ENCODE peak calls at places on chromosomes 16 and 17, in nine cellular contexts. A, R, T, Q, F, L, Y, B and N are unnamed samples.

GRCh38 chr17:45839442-45839841 is 5.2 kb upstream of the SPPL2C start:
- DNase-seq in A (no peak), R (no peak), T (no peak), Q (no peak), F (no peak), L (no peak), Y (no peak), B (no peak), N (no peak)

GRCh38 chr17:78366109-78366848 is 6.4 kb upstream of the SOCS3 start:
- DNase-seq in A (peak), R (no peak), T (no peak), Q (peak), F (peak), L (no peak), Y (no peak), B (no peak), N (no peak)

GRCh38 chr17:49513044-49513395 is 17.9 kb downstream of the NGFR start:
- DNase-seq in A (no peak), R (peak), T (no peak), Q (no peak), F (no peak), L (no peak), Y (no peak), B (no peak), N (no peak)

GRCh38 chr17:7610641-7611040 is 4.1 kb downstream of the FXR2 start:
- DNase-seq in A (no peak), R (no peak), T (no peak), Q (no peak), F (no peak), L (no peak), Y (no peak), B (no peak), N (no peak)

GRCh38 chr16:35750157-35750689 is 2290.8 kb downstream of the TP53TG3F start:
- DNase-seq in A (no peak), R (no peak), T (no peak), Q (no peak), F (no peak), L (no peak), Y (no peak), B (no peak), N (peak)

GRCh38 chr16:80824623-80825364 is 20.4 kb upstream of the CDYL2 start:
- DNase-seq in A (no peak), R (no peak), T (no peak), Q (no peak), F (peak), L (peak), Y (peak), B (no peak), N (no peak)

GRCh38 chr17:35892091-35892637 is 12.0 kb upstream of the CCL5 start:
- DNase-seq in A (no peak), R (no peak), T (no peak), Q (no peak), F (no peak), L (no peak), Y (no peak), B (no peak), N (no peak)

GRCh38 chr16:49932449-49932848 is 76.5 kb upstream of the ZNF423 start:
- DNase-seq in A (no peak), R (no peak), T (no peak), Q (no peak), F (no peak), L (no peak), Y (no peak), B (no peak), N (no peak)

GRCh38 chr17:56319531-56319930 is 166.3 kb downstream of the ANKFN1 start:
- DNase-seq in A (no peak), R (no peak), T (no peak), Q (no peak), F (no peak), L (peak), Y (peak), B (no peak), N (no peak)

GRCh38 chr16:55179858-55180585 is 144.0 kb upstream of the IRX6 start:
- DNase-seq in A (no peak), R (no peak), T (no peak), Q (no peak), F (peak), L (no peak), Y (no peak), B (no peak), N (no peak)

GRCh38 chr16:27406729-27407128 is 4.8 kb downstream of the IL21R start:
- DNase-seq in A (no peak), R (no peak), T (no peak), Q (no peak), F (no peak), L (no peak), Y (no peak), B (no peak), N (no peak)

GRCh38 chr16:15966420-15967222 is 17.2 kb downstream of the ABCC1 start:
- DNase-seq in A (no peak), R (no peak), T (no peak), Q (no peak), F (peak), L (no peak), Y (peak), B (no peak), N (no peak)

GRCh38 chr16:87371261-87371866 is 12.2 kb downstream of the FBXO31 start:
- DNase-seq in A (no peak), R (peak), T (no peak), Q (peak), F (no peak), L (no peak), Y (no peak), B (no peak), N (no peak)

GRCh38 chr16:48970216-48970615 is 311.4 kb downstream of the CBLN1 start:
- DNase-seq in A (no peak), R (no peak), T (no peak), Q (no peak), F (no peak), L (no peak), Y (no peak), B (no peak), N (peak)

GRCh38 chr17:40551874-40552768 is 13.2 kb downstream of the CCR7 start:
- DNase-seq in A (peak), R (peak), T (peak), Q (peak), F (peak), L (no peak), Y (no peak), B (peak), N (peak)

GRCh38 chr17:1109606-1110523 is 69.9 kb downstream of the ABR start:
- DNase-seq in A (no peak), R (peak), T (peak), Q (peak), F (peak), L (no peak), Y (no peak), B (no peak), N (no peak)

GRCh38 chr17:27543958-27544349 is 87.0 kb upstream of the LGALS9 start:
- DNase-seq in A (no peak), R (peak), T (no peak), Q (no peak), F (no peak), L (no peak), Y (no peak), B (no peak), N (no peak)

GRCh38 chr16:28925386-28926228 is 569 bp upstream of the RABEP2 start:
- DNase-seq in A (no peak), R (no peak), T (no peak), Q (peak), F (peak), L (no peak), Y (peak), B (peak), N (no peak)

GRCh38 chr16:2842340-2843000 is 12.4 kb downstream of the ZG16B start:
- DNase-seq in A (peak), R (peak), T (peak), Q (peak), F (peak), L (no peak), Y (peak), B (peak), N (no peak)

GRCh38 chr17:48818361-48818841 is 1.4 kb upstream of the TTLL6 start:
- DNase-seq in A (no peak), R (no peak), T (no peak), Q (no peak), F (no peak), L (no peak), Y (no peak), B (no peak), N (no peak)

GRCh38 chr17:43315369-43315768 is 81.6 kb upstream of the RNU2-1 start:
- DNase-seq in A (no peak), R (no peak), T (no peak), Q (no peak), F (no peak), L (no peak), Y (no peak), B (no peak), N (no peak)

GRCh38 chr16:66850115-66850815 is 6.1 kb downstream of the CA7 start:
- DNase-seq in A (no peak), R (peak), T (no peak), Q (no peak), F (no peak), L (no peak), Y (no peak), B (no peak), N (no peak)

GRCh38 chr17:47253541-47254402 is at the start of gene ITGB3:
- DNase-seq in A (peak), R (peak), T (peak), Q (peak), F (peak), L (no peak), Y (peak), B (peak), N (no peak)

DNA sequence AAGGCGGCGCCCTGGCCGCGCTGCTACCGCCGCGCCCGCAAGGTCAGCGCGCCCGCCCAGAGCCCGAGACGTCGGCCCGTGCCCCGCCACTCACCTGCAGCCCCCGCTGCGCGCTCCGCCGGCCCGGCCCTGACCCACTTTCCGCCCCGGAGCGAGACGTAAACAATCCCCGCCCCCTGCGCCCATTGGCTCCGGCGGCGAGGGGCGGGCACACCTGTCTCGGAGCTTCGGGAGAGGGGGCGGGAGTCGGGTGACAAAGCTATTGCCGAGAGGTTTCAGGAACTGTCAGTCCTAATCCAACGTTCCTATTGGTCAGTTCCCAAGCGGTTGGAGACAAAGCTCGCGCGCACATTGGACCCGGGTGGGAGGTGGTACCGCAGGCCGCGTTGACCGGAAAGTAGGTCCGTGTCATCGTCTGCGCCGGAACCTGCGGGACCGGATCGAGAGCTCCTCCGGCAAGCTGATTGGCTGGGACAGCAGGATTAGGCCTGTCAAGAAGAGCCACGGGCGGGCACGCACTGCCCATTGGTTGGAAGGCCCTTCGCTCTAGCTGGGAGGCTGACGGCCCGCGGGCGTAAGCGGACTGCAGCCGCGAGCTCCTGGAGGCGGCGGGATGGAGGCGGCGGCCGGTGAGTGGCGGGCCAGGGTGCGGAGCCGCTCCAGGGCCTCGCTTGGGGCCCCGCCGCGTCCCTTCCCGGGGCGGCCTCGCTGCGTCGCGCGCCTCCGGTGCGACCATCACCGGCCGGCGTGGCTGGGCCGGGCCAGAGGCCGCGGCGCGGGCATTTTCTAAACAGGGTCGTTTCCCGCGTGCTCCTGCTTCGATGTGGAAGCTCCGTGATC is at the start of the genes NUBP2 and SPSB3:
- DNase-seq in A (peak), R (peak), T (peak), Q (peak), F (peak), L (peak), Y (peak), B (peak), N (peak)
- TF ChIP-seq POLR2A in A (peak), R (peak), T (peak), Q (peak), F (peak), L (peak), Y (no peak), B (peak), N (peak)

DNA sequence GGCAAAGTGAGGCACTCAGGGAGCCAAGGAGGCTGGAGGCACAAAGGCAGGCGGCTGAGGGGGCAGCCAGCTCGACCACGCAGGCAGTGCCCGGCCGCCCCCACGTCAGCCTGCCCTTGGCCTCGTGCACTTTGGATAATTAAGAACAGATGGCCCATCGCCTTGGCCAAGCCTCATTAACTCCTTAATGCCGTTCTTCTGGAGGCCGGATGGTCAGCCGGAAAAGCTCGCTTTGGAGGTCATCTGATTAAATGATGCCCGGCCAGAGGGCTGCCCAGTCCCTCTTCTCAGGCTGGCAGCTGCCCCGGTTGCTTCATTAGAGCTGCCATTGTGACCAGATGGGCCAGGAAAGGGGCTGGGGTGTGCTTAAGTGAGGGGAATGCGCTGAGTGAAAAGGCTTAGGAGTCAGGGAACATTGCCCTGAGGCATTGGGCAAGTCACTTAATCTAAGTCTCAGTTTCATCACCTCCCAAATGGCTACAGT is 364.0 kb downstream of the NPIPA8 start:
- DNase-seq in A (no peak), R (no peak), T (no peak), Q (no peak), F (no peak), L (no peak), Y (no peak), B (no peak), N (no peak)
- H3K27ac ChIP-seq in A (no peak), R (peak), T (no peak), Q (no peak), F (no peak), L (no peak), Y (no peak), B (peak), N (peak)

DNA sequence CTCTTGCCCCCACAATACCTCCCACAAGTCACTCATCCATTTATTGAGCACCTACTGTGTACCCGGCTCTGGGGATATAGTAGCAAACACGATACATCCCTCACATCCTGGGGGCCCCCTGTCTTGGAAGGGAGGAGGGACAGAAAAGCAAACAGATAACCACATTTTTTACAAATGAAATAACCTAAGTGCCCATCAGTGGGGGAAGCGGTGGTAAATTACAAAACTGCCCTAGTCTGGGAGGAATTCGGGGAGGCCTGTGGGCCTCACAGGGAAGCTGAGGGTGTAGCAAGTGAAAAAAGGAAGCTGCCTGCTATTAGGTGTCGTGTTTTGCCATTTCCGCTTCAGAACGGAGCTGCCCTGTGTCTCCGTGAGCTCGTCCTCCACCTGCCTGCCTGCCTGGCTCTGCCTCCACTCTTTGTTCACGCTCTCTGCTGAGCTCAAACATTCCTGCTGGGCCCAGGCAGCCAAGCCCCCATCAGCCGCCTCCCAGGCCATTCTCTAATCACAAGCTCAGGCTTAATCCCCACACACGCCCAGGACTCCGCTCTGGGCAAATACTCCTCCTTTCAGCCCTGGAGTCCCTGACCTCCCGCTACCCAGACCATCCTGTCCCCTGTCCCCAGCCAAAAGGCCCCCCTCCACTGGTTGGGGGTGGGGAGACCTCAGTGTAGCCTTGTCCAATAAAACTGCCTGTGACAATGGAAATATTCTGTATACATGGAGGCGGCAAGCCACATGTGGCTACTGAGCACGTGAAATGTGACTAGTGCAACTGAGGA is 10.2 kb upstream of the SEC14L5 start:
- DNase-seq in A (no peak), R (no peak), T (no peak), Q (no peak), F (no peak), L (no peak), Y (no peak), B (no peak), N (no peak)
- TF ChIP-seq POLR2A in A (no peak), R (no peak), T (no peak), Q (no peak), F (no peak), L (no peak), Y (no peak), B (no peak), N (no peak)

GRCh38 chr17:82049521-82049971 is 2.1 kb downstream of the RFNG start:
- DNase-seq in A (no peak), R (peak), T (no peak), Q (peak), F (no peak), L (no peak), Y (no peak), B (no peak), N (no peak)
- H3K27ac ChIP-seq in A (no peak), R (no peak), T (no peak), Q (no peak), F (no peak), L (no peak), Y (peak), B (no peak), N (no peak)